ENCODE peak calls at places on chromosomes 1 and 21, in eight cellular contexts. S is stimulated activated CD4-positive, alpha-beta T cell treated with anti-CD3 and anti-CD28 coated beads, Interleukin-4, amount 100 ng/mL, for 1 hour; O is non-pigmented ciliary epithelial cell; H is myocyte; F is A549; Q is GDM1; N is NCI-H748 treated with DMSO at 0.1 percent for 48 hours; Y is activated CD4-positive, alpha-beta T cell treated with anti-CD3 and anti-CD28 coated beads for 1 hour. J is an unnamed sample.

GRCh38 chr1:199954701-199955100 is 72.8 kb upstream of the NR5A2 start:
- DNase-seq in H (no peak), Y (no peak), F (no peak), S (no peak), O (no peak), Q (no peak), N (no peak), J (no peak)

GRCh38 chr1:7960867-7961198 is 678 bp upstream of the PARK7 start:
- DNase-seq in H (peak; percentile 26), Y (no peak), S (no peak), O (no peak), F (no peak), Q (no peak), N (no peak), J (no peak)

GRCh38 chr1:151047591-151047924 is at the start of gene C1orf56:
- DNase-seq in H (peak; percentile 79), S (peak; percentile 63), Q (no peak), O (no peak), Y (no peak), N (peak; percentile 48), F (peak; percentile 91), J (no peak)

GRCh38 chr1:9626201-9626608 is 25.3 kb upstream of the PIK3CD start:
- DNase-seq in Q (no peak), Y (no peak), N (no peak), H (no peak), O (no peak), S (no peak), F (no peak), J (peak; percentile 24)

GRCh38 chr1:42999308-42999707 is 40.6 kb upstream of the SLC2A1 start:
- DNase-seq in Y (no peak), H (no peak), F (no peak), S (no peak), O (no peak), N (no peak), Q (no peak), J (no peak)

GRCh38 chr1:229664133-229664689 is 38.2 kb downstream of the URB2 start:
- DNase-seq in F (no peak), S (peak; percentile 87), Q (no peak), N (no peak), Y (peak; percentile 63), O (peak; percentile 43), H (peak; percentile 75), J (no peak)

GRCh38 chr1:181222972-181223371 is 134.5 kb downstream of the IER5 start:
- DNase-seq in S (no peak), Y (no peak), N (no peak), O (no peak), F (no peak), Q (no peak), H (no peak), J (no peak)

GRCh38 chr1:239778221-239778813 is 313.4 kb upstream of the FMN2 start:
- DNase-seq in H (no peak), N (no peak), Q (no peak), F (no peak), O (no peak), Y (no peak), S (no peak), J (no peak)

GRCh38 chr21:46172863-46173528 is 11.3 kb downstream of the SPATC1L start:
- DNase-seq in H (no peak), N (no peak), S (no peak), Q (no peak), O (no peak), Y (peak; percentile 2), F (no peak), J (no peak)

GRCh38 chr1:99465176-99465900 is 180.6 kb upstream of the PALMD start:
- DNase-seq in N (no peak), Q (no peak), O (no peak), Y (no peak), F (no peak), H (peak; percentile 59), S (no peak), J (no peak)

GRCh38 chr21:33651965-33652680 is 9.8 kb downstream of the ITSN1 start:
- DNase-seq in S (no peak), O (no peak), Q (no peak), Y (no peak), H (peak; percentile 41), F (no peak), N (no peak), J (no peak)

GRCh38 chr1:162214202-162214601 is 144.7 kb downstream of the NOS1AP start:
- DNase-seq in Y (no peak), Q (no peak), N (no peak), H (no peak), F (no peak), O (no peak), S (no peak), J (no peak)

GRCh38 chr1:201640624-201641023 is 101.7 kb downstream of the NAV1 start:
- DNase-seq in Y (no peak), F (no peak), N (no peak), Q (no peak), S (no peak), H (peak; percentile 61), O (no peak), J (no peak)

GRCh38 chr1:47871799-47872353 is 125.3 kb downstream of the TRABD2B start:
- DNase-seq in S (no peak), Y (no peak), H (peak; percentile 26), N (no peak), F (no peak), O (no peak), Q (no peak), J (no peak)

GRCh38 chr1:167905182-167905581 is 8.8 kb downstream of the ADCY10 start:
- DNase-seq in O (no peak), Q (no peak), S (no peak), F (no peak), Y (no peak), H (peak; percentile 66), N (no peak), J (peak; percentile 16)

GRCh38 chr1:31509124-31510072 is 66.9 kb upstream of the TINAGL1 start:
- DNase-seq in F (no peak), Q (no peak), S (no peak), O (no peak), Y (no peak), H (no peak), N (no peak), J (no peak)

GRCh38 chr1:222644649-222645005 is 26.7 kb downstream of the MIA3 start:
- DNase-seq in Y (no peak), N (no peak), O (no peak), F (no peak), S (no peak), Q (no peak), H (no peak), J (no peak)

GRCh38 chr1:62395291-62395690 is 41.6 kb upstream of the USP1 start:
- DNase-seq in Q (no peak), Y (no peak), F (no peak), O (no peak), S (no peak), H (no peak), N (no peak), J (no peak)

GRCh38 chr1:103788377-103788776 is 38.7 kb downstream of the AMY1C start:
- DNase-seq in N (peak; percentile 27), F (no peak), H (peak; percentile 5), Y (no peak), Q (no peak), O (no peak), S (no peak), J (no peak)

GRCh38 chr1:234474375-234474774 is 4.6 kb downstream of the TARBP1 start:
- DNase-seq in H (no peak), Q (no peak), Y (no peak), O (no peak), S (no peak), N (no peak), F (no peak), J (no peak)